ENCODE peak calls at places on chromosome 2, in six cellular contexts. One of them, this sample, is unnamed. For H3K9me3, the result is how much of the 10 kb centered on the place peaks cover.

GRCh38 chr2:175048275-175048674 is 43.1 kb upstream of the CHN1 start:
- DNase-seq in CD8-positive, alpha-beta T cell: no peak
- DNase-seq in HCT116: no peak
- DNase-seq in adipocyte: no peak
- DNase-seq in upper lobe of right lung: no peak
- DNase-seq in uterus: no peak
- DNase-seq in this sample: no peak

GRCh38 chr2:133569416-133569815 is 1.2 kb upstream of the NCKAP5 start:
- DNase-seq in upper lobe of right lung: no peak
- DNase-seq in HCT116: no peak
- DNase-seq in uterus: no peak
- DNase-seq in adipocyte: no peak
- DNase-seq in CD8-positive, alpha-beta T cell: no peak
- DNase-seq in this sample: no peak

GRCh38 chr2:9594361-9595063 is 36.3 kb downstream of the YWHAQ start:
- DNase-seq in CD8-positive, alpha-beta T cell: no peak
- DNase-seq in HCT116: peak
- DNase-seq in adipocyte: peak
- DNase-seq in upper lobe of right lung: no peak
- DNase-seq in uterus: no peak
- DNase-seq in this sample: no peak

GRCh38 chr2:55590810-55591440 is 26.5 kb downstream of the PPP4R3B start:
- DNase-seq in CD8-positive, alpha-beta T cell: no peak
- DNase-seq in adipocyte: no peak
- DNase-seq in uterus: no peak
- DNase-seq in HCT116: peak
- DNase-seq in upper lobe of right lung: no peak
- DNase-seq in this sample: no peak

GRCh38 chr2:14743883-14744282 is 111.4 kb downstream of the LRATD1 start:
- DNase-seq in CD8-positive, alpha-beta T cell: no peak
- DNase-seq in adipocyte: no peak
- DNase-seq in upper lobe of right lung: no peak
- DNase-seq in HCT116: no peak
- DNase-seq in uterus: no peak
- DNase-seq in this sample: no peak

GRCh38 chr2:68747918-68748317 is 13.3 kb downstream of the ARHGAP25 start:
- DNase-seq in upper lobe of right lung: no peak
- DNase-seq in adipocyte: no peak
- DNase-seq in CD8-positive, alpha-beta T cell: peak
- DNase-seq in HCT116: no peak
- DNase-seq in uterus: no peak
- DNase-seq in this sample: no peak

GRCh38 chr2:124530203-124530602 is 505.1 kb downstream of the CNTNAP5 start:
- DNase-seq in adipocyte: no peak
- DNase-seq in CD8-positive, alpha-beta T cell: no peak
- DNase-seq in upper lobe of right lung: no peak
- DNase-seq in uterus: no peak
- DNase-seq in HCT116: no peak
- DNase-seq in this sample: no peak

GRCh38 chr2:107936427-107937359 is 49.6 kb upstream of the SLC5A7 start:
- DNase-seq in upper lobe of right lung: no peak
- DNase-seq in adipocyte: peak
- DNase-seq in HCT116: no peak
- DNase-seq in CD8-positive, alpha-beta T cell: no peak
- DNase-seq in uterus: no peak
- DNase-seq in this sample: no peak

GRCh38 chr2:215716971-215717370 is 281.1 kb upstream of the FN1 start:
- DNase-seq in adipocyte: no peak
- DNase-seq in CD8-positive, alpha-beta T cell: no peak
- DNase-seq in uterus: no peak
- DNase-seq in upper lobe of right lung: no peak
- DNase-seq in HCT116: no peak
- DNase-seq in this sample: no peak

GRCh38 chr2:69032336-69032735 is 19.4 kb downstream of the ANTXR1 start:
- DNase-seq in CD8-positive, alpha-beta T cell: no peak
- DNase-seq in upper lobe of right lung: no peak
- DNase-seq in adipocyte: no peak
- DNase-seq in uterus: no peak
- DNase-seq in HCT116: no peak
- DNase-seq in this sample: no peak

GRCh38 chr2:239593965-239594771 is 193.3 kb upstream of the HDAC4 start:
- DNase-seq in HCT116: no peak
- DNase-seq in upper lobe of right lung: peak
- DNase-seq in adipocyte: no peak
- DNase-seq in uterus: peak
- DNase-seq in CD8-positive, alpha-beta T cell: no peak
- DNase-seq in this sample: no peak
- H3K9me3 ChIP-seq in HCT116: under half
- H3K9me3 ChIP-seq in upper lobe of right lung: under half
- H3K9me3 ChIP-seq in adipocyte: under half
- H3K9me3 ChIP-seq in uterus: under half
- H3K9me3 ChIP-seq in CD8-positive, alpha-beta T cell: under half
- H3K9me3 ChIP-seq in this sample: under half

DNA sequence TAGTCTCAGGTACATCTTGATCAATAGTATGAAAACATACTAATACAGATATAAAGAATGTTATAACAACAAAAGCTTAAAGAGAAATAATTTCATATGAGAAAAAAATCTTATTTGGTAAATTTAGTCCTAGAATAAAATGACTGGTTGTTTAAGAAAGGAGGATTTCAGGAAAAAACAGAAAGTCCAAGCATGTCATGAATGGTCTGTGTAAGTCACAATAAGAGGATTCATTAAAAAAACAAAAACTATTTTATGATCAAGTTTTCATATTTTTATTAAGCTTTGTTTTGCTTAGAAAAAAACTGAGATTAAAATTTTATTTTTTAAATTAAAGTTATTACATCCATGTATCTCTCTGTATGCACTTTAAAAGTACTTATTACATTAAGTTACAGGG is 353.9 kb upstream of the SPHKAP start:
- DNase-seq in adipocyte: no peak
- DNase-seq in uterus: no peak
- DNase-seq in upper lobe of right lung: no peak
- DNase-seq in HCT116: peak
- DNase-seq in CD8-positive, alpha-beta T cell: no peak
- DNase-seq in this sample: no peak
- H3K9me3 ChIP-seq in adipocyte: under half
- H3K9me3 ChIP-seq in uterus: under half
- H3K9me3 ChIP-seq in upper lobe of right lung: under half
- H3K9me3 ChIP-seq in HCT116: under half
- H3K9me3 ChIP-seq in CD8-positive, alpha-beta T cell: under half
- H3K9me3 ChIP-seq in this sample: under half

GRCh38 chr2:33226546-33226945 is 249.9 kb upstream of the RASGRP3 start:
- DNase-seq in HCT116: no peak
- DNase-seq in adipocyte: no peak
- DNase-seq in uterus: no peak
- DNase-seq in upper lobe of right lung: no peak
- DNase-seq in CD8-positive, alpha-beta T cell: no peak
- DNase-seq in this sample: no peak
- H3K9me3 ChIP-seq in HCT116: under half
- H3K9me3 ChIP-seq in adipocyte: under half
- H3K9me3 ChIP-seq in uterus: under half
- H3K9me3 ChIP-seq in upper lobe of right lung: under half
- H3K9me3 ChIP-seq in CD8-positive, alpha-beta T cell: under half
- H3K9me3 ChIP-seq in this sample: under half

GRCh38 chr2:42733852-42734251 is 30.1 kb downstream of the OXER1 start:
- DNase-seq in upper lobe of right lung: no peak
- DNase-seq in adipocyte: no peak
- DNase-seq in CD8-positive, alpha-beta T cell: no peak
- DNase-seq in HCT116: no peak
- DNase-seq in uterus: no peak
- DNase-seq in this sample: no peak
- H3K9me3 ChIP-seq in upper lobe of right lung: under half
- H3K9me3 ChIP-seq in adipocyte: under half
- H3K9me3 ChIP-seq in CD8-positive, alpha-beta T cell: under half
- H3K9me3 ChIP-seq in HCT116: under half
- H3K9me3 ChIP-seq in uterus: under half
- H3K9me3 ChIP-seq in this sample: under half

DNA sequence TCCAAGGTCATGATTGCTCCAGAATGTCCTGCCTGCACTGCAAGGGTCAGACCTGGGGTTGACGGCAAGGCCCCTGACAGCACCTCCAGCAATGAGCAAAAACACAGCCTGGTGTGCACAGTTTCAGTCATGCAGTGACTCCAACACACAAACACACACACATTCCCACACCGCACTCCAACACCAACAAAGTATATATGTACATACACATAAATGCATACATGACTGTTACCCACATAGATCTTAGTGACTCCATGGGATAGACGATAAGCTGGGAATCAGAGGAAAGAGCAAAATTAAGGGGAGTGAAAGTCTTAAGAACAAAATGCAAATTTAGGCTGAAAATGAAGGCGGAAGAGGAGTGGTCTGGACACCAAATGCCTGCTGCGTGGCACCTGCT is 112.7 kb upstream of the TEKT4 start:
- DNase-seq in adipocyte: no peak
- DNase-seq in upper lobe of right lung: no peak
- DNase-seq in HCT116: no peak
- DNase-seq in CD8-positive, alpha-beta T cell: no peak
- DNase-seq in uterus: no peak
- DNase-seq in this sample: no peak
- H3K9me3 ChIP-seq in adipocyte: under half
- H3K9me3 ChIP-seq in upper lobe of right lung: under half
- H3K9me3 ChIP-seq in HCT116: under half
- H3K9me3 ChIP-seq in CD8-positive, alpha-beta T cell: under half
- H3K9me3 ChIP-seq in uterus: under half
- H3K9me3 ChIP-seq in this sample: under half

GRCh38 chr2:118853129-118853640 is 5.7 kb upstream of the EN1 start:
- DNase-seq in adipocyte: no peak
- DNase-seq in HCT116: no peak
- DNase-seq in uterus: no peak
- DNase-seq in upper lobe of right lung: no peak
- DNase-seq in CD8-positive, alpha-beta T cell: no peak
- DNase-seq in this sample: no peak

GRCh38 chr2:118850901-118851268 is 3.4 kb upstream of the EN1 start:
- DNase-seq in uterus: no peak
- DNase-seq in CD8-positive, alpha-beta T cell: no peak
- DNase-seq in adipocyte: no peak
- DNase-seq in upper lobe of right lung: no peak
- DNase-seq in HCT116: no peak
- DNase-seq in this sample: no peak

GRCh38 chr2:118853647-118854367 is 6.4 kb upstream of the EN1 start:
- DNase-seq in CD8-positive, alpha-beta T cell: no peak
- DNase-seq in upper lobe of right lung: no peak
- DNase-seq in HCT116: no peak
- DNase-seq in adipocyte: no peak
- DNase-seq in uterus: no peak
- DNase-seq in this sample: no peak

GRCh38 chr2:118851650-118852049 is 4.2 kb upstream of the EN1 start:
- DNase-seq in CD8-positive, alpha-beta T cell: no peak
- DNase-seq in upper lobe of right lung: no peak
- DNase-seq in adipocyte: no peak
- DNase-seq in uterus: no peak
- DNase-seq in HCT116: no peak
- DNase-seq in this sample: no peak

GRCh38 chr2:118852605-118853128 is 5.2 kb upstream of the EN1 start:
- DNase-seq in CD8-positive, alpha-beta T cell: no peak
- DNase-seq in upper lobe of right lung: no peak
- DNase-seq in adipocyte: no peak
- DNase-seq in HCT116: no peak
- DNase-seq in uterus: no peak
- DNase-seq in this sample: no peak
- H3K9me3 ChIP-seq in CD8-positive, alpha-beta T cell: under half
- H3K9me3 ChIP-seq in upper lobe of right lung: under half
- H3K9me3 ChIP-seq in adipocyte: under half
- H3K9me3 ChIP-seq in HCT116: under half
- H3K9me3 ChIP-seq in uterus: under half
- H3K9me3 ChIP-seq in this sample: under half

GRCh38 chr2:120155308-120155707 is 67.9 kb downstream of the TMEM185B start:
- DNase-seq in HCT116: no peak
- DNase-seq in adipocyte: no peak
- DNase-seq in upper lobe of right lung: no peak
- DNase-seq in CD8-positive, alpha-beta T cell: no peak
- DNase-seq in uterus: no peak
- DNase-seq in this sample: no peak
- H3K9me3 ChIP-seq in HCT116: under half
- H3K9me3 ChIP-seq in adipocyte: under half
- H3K9me3 ChIP-seq in upper lobe of right lung: under half
- H3K9me3 ChIP-seq in CD8-positive, alpha-beta T cell: under half
- H3K9me3 ChIP-seq in uterus: under half
- H3K9me3 ChIP-seq in this sample: under half